ENCODE peak calls at places on chromosomes 6 and 20, in ten cellular contexts. E is NCI-H187; A is fibroblast of pulmonary artery; X is KG1; L is CD4-positive, alpha-beta T cell; D is fibroblast of villous mesenchyme; J is fibroblast of lung; P is spleen; Y is heart left ventricle; F is activated gamma-delta T cell treated with Interleukin-2 at 50 U/mL for 16 hours. N is an unnamed sample.

GRCh38 chr6:170298688-170299087 is 7.8 kb upstream of the DLL1 start:
- DNase-seq in E (no peak), A (no peak), X (no peak), L (no peak), D (no peak), J (no peak), P (no peak), Y (no peak), F (no peak), N (no peak)

GRCh38 chr6:133128191-133128590 is 113.0 kb upstream of the EYA4 start:
- DNase-seq in E (no peak), A (peak), X (no peak), L (no peak), D (no peak), J (peak), P (no peak), Y (peak), F (no peak), N (no peak)

GRCh38 chr6:44416103-44416502 is 28.6 kb downstream of the CDC5L start:
- DNase-seq in E (no peak), A (peak), X (no peak), L (no peak), D (peak), J (peak), P (no peak), Y (no peak), F (no peak), N (peak)

GRCh38 chr6:12148317-12148801 is 136.2 kb downstream of the HIVEP1 start:
- DNase-seq in E (no peak), A (peak), X (no peak), L (no peak), D (peak), J (peak), P (no peak), Y (no peak), F (no peak), N (peak)

GRCh38 chr6:5936611-5937010 is 70.1 kb downstream of the NRN1 start:
- DNase-seq in E (no peak), A (no peak), X (no peak), L (no peak), D (no peak), J (no peak), P (no peak), Y (no peak), F (no peak), N (no peak)

GRCh38 chr6:20202699-20203302 is 9.5 kb downstream of the MBOAT1 start:
- DNase-seq in E (no peak), A (no peak), X (no peak), L (no peak), D (peak), J (no peak), P (no peak), Y (no peak), F (no peak), N (no peak)

GRCh38 chr20:14521436-14521835 is 184.0 kb upstream of the FLRT3 start:
- DNase-seq in E (no peak), A (peak), X (no peak), L (no peak), D (no peak), J (peak), P (no peak), Y (no peak), F (no peak), N (peak)

GRCh38 chr6:139846538-139847321 is 472.3 kb upstream of the CITED2 start:
- DNase-seq in E (no peak), A (no peak), X (peak), L (no peak), D (no peak), J (no peak), P (no peak), Y (no peak), F (no peak), N (peak)

GRCh38 chr20:46739441-46740213 is 30.2 kb downstream of the SLC2A10 start:
- DNase-seq in E (no peak), A (no peak), X (no peak), L (no peak), D (no peak), J (peak), P (no peak), Y (no peak), F (no peak), N (peak)

GRCh38 chr20:43744121-43744520 is 17.3 kb upstream of the GTSF1L start:
- DNase-seq in E (no peak), A (no peak), X (no peak), L (no peak), D (no peak), J (no peak), P (no peak), Y (no peak), F (no peak), N (peak)

GRCh38 chr20:658731-659291 is 5.8 kb upstream of the SRXN1 start:
- DNase-seq in E (no peak), A (no peak), X (no peak), L (no peak), D (no peak), J (no peak), P (no peak), Y (no peak), F (no peak), N (no peak)

GRCh38 chr6:41072836-41073202 is at the start of gene NFYA:
- DNase-seq in E (no peak), A (no peak), X (peak), L (no peak), D (peak), J (peak), P (no peak), Y (no peak), F (peak), N (no peak)

GRCh38 chr6:81511423-81511822 is 241.1 kb downstream of the TENT5A start:
- DNase-seq in E (no peak), A (no peak), X (no peak), L (no peak), D (peak), J (no peak), P (no peak), Y (no peak), F (no peak), N (no peak)

GRCh38 chr6:158002951-158003853 is 21.5 kb downstream of the SYNJ2 start:
- DNase-seq in E (no peak), A (peak), X (no peak), L (no peak), D (peak), J (peak), P (peak), Y (peak), F (no peak), N (peak)

GRCh38 chr6:161273356-161273751 is 507 bp downstream of the AGPAT4 start:
- DNase-seq in E (no peak), A (peak), X (peak), L (peak), D (peak), J (peak), P (no peak), Y (no peak), F (peak), N (peak)

GRCh38 chr6:18362058-18362561 is 25.0 kb upstream of the RNF144B start:
- DNase-seq in E (no peak), A (peak), X (no peak), L (no peak), D (peak), J (peak), P (no peak), Y (no peak), F (no peak), N (peak)

GRCh38 chr20:478949-479429 is 16.7 kb upstream of the TBC1D20 start:
- DNase-seq in E (peak), A (peak), X (peak), L (no peak), D (peak), J (peak), P (no peak), Y (no peak), F (peak), N (peak)

GRCh38 chr6:18388942-18389341 is 1.8 kb downstream of the RNF144B start:
- DNase-seq in E (no peak), A (peak), X (no peak), L (no peak), D (peak), J (peak), P (no peak), Y (no peak), F (no peak), N (peak)

GRCh38 chr6:158761746-158762145 is 57.4 kb downstream of the EZR start:
- DNase-seq in E (no peak), A (no peak), X (no peak), L (no peak), D (no peak), J (no peak), P (no peak), Y (no peak), F (no peak), N (no peak)

GRCh38 chr20:57220187-57221165 is 46.0 kb downstream of the BMP7 start:
- DNase-seq in E (no peak), A (no peak), X (no peak), L (no peak), D (no peak), J (no peak), P (no peak), Y (no peak), F (no peak), N (no peak)

GRCh38 chr6:149033454-149034241 is 283.9 kb upstream of the TAB2 start:
- DNase-seq in E (no peak), A (no peak), X (no peak), L (no peak), D (no peak), J (no peak), P (no peak), Y (no peak), F (no peak), N (no peak)

GRCh38 chr6:35318200-35318844 is 20.7 kb downstream of the DEF6 start:
- DNase-seq in E (peak), A (peak), X (no peak), L (no peak), D (peak), J (peak), P (no peak), Y (peak), F (no peak), N (peak)

GRCh38 chr6:156779206-156780116 is 2.3 kb downstream of the ARID1B start:
- DNase-seq in E (peak), A (no peak), X (peak), L (peak), D (no peak), J (no peak), P (peak), Y (peak), F (peak), N (no peak)

GRCh38 chr20:38426006-38426405 is 9.1 kb downstream of the SNHG17 start:
- DNase-seq in E (no peak), A (peak), X (no peak), L (no peak), D (peak), J (peak), P (no peak), Y (peak), F (no peak), N (peak)

GRCh38 chr6:84242265-84242664 is 14.8 kb upstream of the CEP162 start:
- DNase-seq in E (no peak), A (no peak), X (no peak), L (no peak), D (no peak), J (no peak), P (no peak), Y (no peak), F (no peak), N (no peak)

GRCh38 chr6:106508836-106509235 is 120.5 kb downstream of the RTN4IP1 start:
- DNase-seq in E (no peak), A (peak), X (no peak), L (no peak), D (peak), J (peak), P (no peak), Y (no peak), F (no peak), N (peak)